ENCODE peak calls at places on chromosomes 11 and 22, in four cellular contexts. One of them, this sample, is unnamed.

GRCh38 chr11:10930224-10930960 is 72.5 kb upstream of the ZBED5 start:
- DNase-seq in mucosa of gallbladder: no peak
- DNase-seq in stimulated activated CD8-positive, alpha-beta memory T cell treated with anti-CD3 and anti-CD28 coated beads, Interleukin-2, amount 100 ng/mL, for 48 hours: no peak
- DNase-seq in NCI-H345: peak; percentile 51
- DNase-seq in this sample: no peak

GRCh38 chr11:62251698-62252097 is 9.7 kb downstream of the SCGB1D2 start:
- DNase-seq in mucosa of gallbladder: no peak
- DNase-seq in stimulated activated CD8-positive, alpha-beta memory T cell treated with anti-CD3 and anti-CD28 coated beads, Interleukin-2, amount 100 ng/mL, for 48 hours: no peak
- DNase-seq in NCI-H345: no peak
- DNase-seq in this sample: no peak

GRCh38 chr22:24427500-24428164 is at the start of gene ADORA2A:
- DNase-seq in mucosa of gallbladder: peak; percentile 51
- DNase-seq in stimulated activated CD8-positive, alpha-beta memory T cell treated with anti-CD3 and anti-CD28 coated beads, Interleukin-2, amount 100 ng/mL, for 48 hours: peak; percentile 78
- DNase-seq in NCI-H345: no peak
- DNase-seq in this sample: peak; percentile 51

GRCh38 chr22:47067331-47067890 is 305.0 kb downstream of the TBC1D22A start:
- DNase-seq in mucosa of gallbladder: no peak
- DNase-seq in stimulated activated CD8-positive, alpha-beta memory T cell treated with anti-CD3 and anti-CD28 coated beads, Interleukin-2, amount 100 ng/mL, for 48 hours: no peak
- DNase-seq in NCI-H345: no peak
- DNase-seq in this sample: no peak

GRCh38 chr11:1041471-1041870 is 5.0 kb upstream of the MUC6 start:
- DNase-seq in mucosa of gallbladder: no peak
- DNase-seq in stimulated activated CD8-positive, alpha-beta memory T cell treated with anti-CD3 and anti-CD28 coated beads, Interleukin-2, amount 100 ng/mL, for 48 hours: no peak
- DNase-seq in NCI-H345: no peak
- DNase-seq in this sample: no peak

GRCh38 chr11:86781546-86781945 is 18.8 kb upstream of the PRSS23 start:
- DNase-seq in mucosa of gallbladder: no peak
- DNase-seq in stimulated activated CD8-positive, alpha-beta memory T cell treated with anti-CD3 and anti-CD28 coated beads, Interleukin-2, amount 100 ng/mL, for 48 hours: no peak
- DNase-seq in NCI-H345: no peak
- DNase-seq in this sample: no peak

GRCh38 chr11:69674267-69674885 is 777 bp downstream of the LTO1 start:
- DNase-seq in mucosa of gallbladder: no peak
- DNase-seq in stimulated activated CD8-positive, alpha-beta memory T cell treated with anti-CD3 and anti-CD28 coated beads, Interleukin-2, amount 100 ng/mL, for 48 hours: no peak
- DNase-seq in NCI-H345: peak; percentile 44
- DNase-seq in this sample: no peak

GRCh38 chr11:105609832-105610781 is at the start of gene GRIA4:
- DNase-seq in mucosa of gallbladder: no peak
- DNase-seq in stimulated activated CD8-positive, alpha-beta memory T cell treated with anti-CD3 and anti-CD28 coated beads, Interleukin-2, amount 100 ng/mL, for 48 hours: no peak
- DNase-seq in NCI-H345: peak; percentile 80
- DNase-seq in this sample: no peak

GRCh38 chr11:64934765-64935633 is 694 bp downstream of the GPHA2 start:
- DNase-seq in mucosa of gallbladder: no peak
- DNase-seq in stimulated activated CD8-positive, alpha-beta memory T cell treated with anti-CD3 and anti-CD28 coated beads, Interleukin-2, amount 100 ng/mL, for 48 hours: no peak
- DNase-seq in NCI-H345: no peak
- DNase-seq in this sample: no peak